ENCODE peak calls at places on chromosomes 7 and 10, in four cellular contexts. One of them, this sample, is unnamed.

GRCh38 chr10:71611709-71612422 is 107.7 kb downstream of the C10orf105 start:
- DNase-seq in mesendoderm: no peak
- DNase-seq in H9: no peak
- DNase-seq in H1: no peak
- DNase-seq in this sample: no peak

GRCh38 chr10:3978762-3979161 is 193.8 kb upstream of the KLF6 start:
- DNase-seq in H9: no peak
- DNase-seq in H1: no peak
- DNase-seq in mesendoderm: no peak
- DNase-seq in this sample: no peak

GRCh38 chr7:129298268-129298893 is 73.6 kb downstream of the AHCYL2 start:
- DNase-seq in mesendoderm: peak
- DNase-seq in H1: no peak
- DNase-seq in H9: no peak
- DNase-seq in this sample: peak

GRCh38 chr7:118944271-118944670 is 719.8 kb downstream of the ANKRD7 start:
- DNase-seq in H1: no peak
- DNase-seq in H9: no peak
- DNase-seq in mesendoderm: no peak
- DNase-seq in this sample: no peak

GRCh38 chr7:75951506-75951905 is 36.6 kb downstream of the POR start:
- DNase-seq in H1: no peak
- DNase-seq in mesendoderm: no peak
- DNase-seq in H9: no peak
- DNase-seq in this sample: peak

GRCh38 chr7:146635200-146636032 is 518.8 kb downstream of the CNTNAP2 start:
- DNase-seq in H1: no peak
- DNase-seq in H9: peak
- DNase-seq in mesendoderm: peak
- DNase-seq in this sample: no peak

GRCh38 chr7:47087866-47088265 is 494.0 kb downstream of the TNS3 start:
- DNase-seq in H1: no peak
- DNase-seq in H9: no peak
- DNase-seq in mesendoderm: no peak
- DNase-seq in this sample: peak

GRCh38 chr10:124225029-124225467 is 131.7 kb upstream of the CHST15 start:
- DNase-seq in mesendoderm: no peak
- DNase-seq in H1: no peak
- DNase-seq in H9: no peak
- DNase-seq in this sample: no peak

GRCh38 chr7:152884321-152884720 is 124.8 kb downstream of the ACTR3B start:
- DNase-seq in H1: no peak
- DNase-seq in mesendoderm: peak
- DNase-seq in H9: no peak
- DNase-seq in this sample: no peak

GRCh38 chr7:152886579-152887117 is 127.1 kb downstream of the ACTR3B start:
- DNase-seq in H9: no peak
- DNase-seq in mesendoderm: no peak
- DNase-seq in H1: no peak
- DNase-seq in this sample: no peak

GRCh38 chr7:152881893-152882292 is 122.3 kb downstream of the ACTR3B start:
- DNase-seq in mesendoderm: no peak
- DNase-seq in H1: peak
- DNase-seq in H9: no peak
- DNase-seq in this sample: no peak

GRCh38 chr7:152883858-152884257 is 124.3 kb downstream of the ACTR3B start:
- DNase-seq in H9: no peak
- DNase-seq in mesendoderm: no peak
- DNase-seq in H1: peak
- DNase-seq in this sample: no peak

GRCh38 chr7:152882576-152883310 is 123.2 kb downstream of the ACTR3B start:
- DNase-seq in mesendoderm: no peak
- DNase-seq in H1: no peak
- DNase-seq in H9: no peak
- DNase-seq in this sample: no peak
- H3K56ac ChIP-seq in mesendoderm: peak
- H3K56ac ChIP-seq in H1: no peak
- H3K56ac ChIP-seq in H9: no peak
- H3K56ac ChIP-seq in this sample: no peak

GRCh38 chr7:55107946-55108345 is 89.1 kb downstream of the EGFR start:
- DNase-seq in H9: no peak
- DNase-seq in mesendoderm: no peak
- DNase-seq in H1: no peak
- DNase-seq in this sample: peak
- H3K56ac ChIP-seq in H9: no peak
- H3K56ac ChIP-seq in mesendoderm: no peak
- H3K56ac ChIP-seq in H1: no peak
- H3K56ac ChIP-seq in this sample: no peak

GRCh38 chr10:32239770-32240169 is 107.2 kb downstream of the EPC1 start:
- DNase-seq in H9: no peak
- DNase-seq in mesendoderm: no peak
- DNase-seq in H1: no peak
- DNase-seq in this sample: peak
- H3K56ac ChIP-seq in H9: no peak
- H3K56ac ChIP-seq in mesendoderm: no peak
- H3K56ac ChIP-seq in H1: no peak
- H3K56ac ChIP-seq in this sample: no peak

GRCh38 chr10:120613180-120613579 is 156.2 kb downstream of the PLPP4 start:
- DNase-seq in H9: no peak
- DNase-seq in H1: no peak
- DNase-seq in mesendoderm: no peak
- DNase-seq in this sample: no peak

GRCh38 chr10:120607710-120608703 is 151.0 kb downstream of the PLPP4 start:
- DNase-seq in H9: no peak
- DNase-seq in mesendoderm: no peak
- DNase-seq in H1: no peak
- DNase-seq in this sample: no peak

GRCh38 chr10:120614685-120615084 is 157.7 kb downstream of the PLPP4 start:
- DNase-seq in mesendoderm: no peak
- DNase-seq in H9: no peak
- DNase-seq in H1: no peak
- DNase-seq in this sample: no peak

GRCh38 chr10:120616311-120616911 is 159.4 kb downstream of the PLPP4 start:
- DNase-seq in H9: no peak
- DNase-seq in H1: no peak
- DNase-seq in mesendoderm: no peak
- DNase-seq in this sample: no peak

DNA sequence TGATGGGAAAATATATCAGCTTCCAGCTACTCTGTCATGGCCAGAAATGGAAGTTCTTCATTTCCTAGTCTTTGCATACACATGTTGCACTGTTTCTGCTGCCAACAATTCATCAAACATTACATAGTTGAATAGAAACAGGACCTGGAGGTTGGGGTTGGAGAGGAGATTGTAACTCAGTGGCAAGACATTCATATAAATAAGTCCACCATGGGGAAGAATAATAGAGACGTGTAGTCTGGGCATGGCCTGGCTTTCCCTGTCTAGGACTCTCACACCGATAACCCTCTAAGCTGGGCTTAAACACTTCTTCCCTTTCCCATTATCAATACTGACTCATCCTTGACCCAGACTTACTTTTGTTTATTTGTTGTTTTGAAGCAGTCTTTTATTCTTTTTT is 155.7 kb downstream of the PLPP4 start:
- DNase-seq in H1: no peak
- DNase-seq in H9: no peak
- DNase-seq in mesendoderm: no peak
- DNase-seq in this sample: no peak
- H3K56ac ChIP-seq in H1: no peak
- H3K56ac ChIP-seq in H9: no peak
- H3K56ac ChIP-seq in mesendoderm: no peak
- H3K56ac ChIP-seq in this sample: no peak

GRCh38 chr7:43484678-43485355 is 98.1 kb upstream of the STK17A start:
- DNase-seq in H1: no peak
- DNase-seq in H9: no peak
- DNase-seq in mesendoderm: peak
- DNase-seq in this sample: no peak
- H3K56ac ChIP-seq in H1: no peak
- H3K56ac ChIP-seq in H9: no peak
- H3K56ac ChIP-seq in mesendoderm: no peak
- H3K56ac ChIP-seq in this sample: no peak

This sample was measured in IMR-90.